ENCODE peak calls at places on chromosomes 13 and 19, in four cellular contexts. One of them, this sample, is unnamed.

GRCh38 chr19:40267601-40267997 is 17.5 kb downstream of the AKT2 start:
- DNase-seq in A549: no peak
- DNase-seq in IMR-90: no peak
- DNase-seq in K562: no peak
- DNase-seq in this sample: no peak

GRCh38 chr13:44234566-44234965 is 139.1 kb upstream of the SERP2 start:
- DNase-seq in A549: no peak
- DNase-seq in IMR-90: peak
- DNase-seq in K562: no peak
- DNase-seq in this sample: no peak

GRCh38 chr13:97710797-97711196 is 242.7 kb upstream of the IPO5 start:
- DNase-seq in A549: no peak
- DNase-seq in IMR-90: no peak
- DNase-seq in K562: no peak
- DNase-seq in this sample: no peak

GRCh38 chr19:58555920-58556632 is 1.2 kb upstream of the CHMP2A start:
- DNase-seq in A549: no peak
- DNase-seq in IMR-90: no peak
- DNase-seq in K562: no peak
- DNase-seq in this sample: no peak

GRCh38 chr19:55674459-55674840 is 576 bp upstream of the EPN1 start:
- DNase-seq in A549: no peak
- DNase-seq in IMR-90: no peak
- DNase-seq in K562: no peak
- DNase-seq in this sample: no peak

GRCh38 chr13:27663947-27664346 is 42.3 kb downstream of the POLR1D start:
- DNase-seq in A549: no peak
- DNase-seq in IMR-90: no peak
- DNase-seq in K562: no peak
- DNase-seq in this sample: no peak

GRCh38 chr19:18436651-18437478 is 1.1 kb downstream of the ISYNA1 start:
- DNase-seq in A549: peak
- DNase-seq in IMR-90: peak
- DNase-seq in K562: peak
- DNase-seq in this sample: peak

GRCh38 chr13:34412817-34413365 is 529.2 kb upstream of the NBEA start:
- DNase-seq in A549: no peak
- DNase-seq in IMR-90: no peak
- DNase-seq in K562: no peak
- DNase-seq in this sample: no peak

GRCh38 chr13:48976677-48977625 is 1.2 kb downstream of the FNDC3A start:
- DNase-seq in A549: no peak
- DNase-seq in IMR-90: no peak
- DNase-seq in K562: no peak
- DNase-seq in this sample: peak

GRCh38 chr19:45470147-45471081 is 2.6 kb downstream of the FOSB start:
- DNase-seq in A549: no peak
- DNase-seq in IMR-90: peak
- DNase-seq in K562: peak
- DNase-seq in this sample: no peak

GRCh38 chr19:43755256-43755801 is 567 bp upstream of the SMG9 start:
- DNase-seq in A549: peak
- DNase-seq in IMR-90: peak
- DNase-seq in K562: peak
- DNase-seq in this sample: no peak

GRCh38 chr19:48741222-48741999 is 1.0 kb upstream of the RASIP1 start:
- DNase-seq in A549: peak
- DNase-seq in IMR-90: no peak
- DNase-seq in K562: peak
- DNase-seq in this sample: no peak

GRCh38 chr19:47542030-47542475 is 27.2 kb upstream of the NAPA start:
- DNase-seq in A549: no peak
- DNase-seq in IMR-90: peak
- DNase-seq in K562: no peak
- DNase-seq in this sample: no peak

GRCh38 chr19:3687774-3688706 is 12.2 kb downstream of the PIP5K1C start:
- DNase-seq in A549: no peak
- DNase-seq in IMR-90: no peak
- DNase-seq in K562: no peak
- DNase-seq in this sample: peak

GRCh38 chr19:685457-685931 is 9.3 kb downstream of the FSTL3 start:
- DNase-seq in A549: no peak
- DNase-seq in IMR-90: no peak
- DNase-seq in K562: no peak
- DNase-seq in this sample: no peak

GRCh38 chr13:40275636-40276035 is 390.8 kb downstream of the FOXO1 start:
- DNase-seq in A549: no peak
- DNase-seq in IMR-90: no peak
- DNase-seq in K562: no peak
- DNase-seq in this sample: no peak

GRCh38 chr13:24267283-24267682 is 42.1 kb upstream of the C1QTNF9 start:
- DNase-seq in A549: no peak
- DNase-seq in IMR-90: no peak
- DNase-seq in K562: no peak
- DNase-seq in this sample: no peak

GRCh38 chr13:35700661-35701060 is 224.2 kb upstream of the MAB21L1 start:
- DNase-seq in A549: no peak
- DNase-seq in IMR-90: peak
- DNase-seq in K562: no peak
- DNase-seq in this sample: no peak

GRCh38 chr13:48161530-48162179 is 66.8 kb upstream of the MED4 start:
- DNase-seq in A549: no peak
- DNase-seq in IMR-90: no peak
- DNase-seq in K562: no peak
- DNase-seq in this sample: no peak

GRCh38 chr19:33401683-33402420 is 28.3 kb downstream of the CEBPG start:
- DNase-seq in A549: no peak
- DNase-seq in IMR-90: no peak
- DNase-seq in K562: no peak
- DNase-seq in this sample: no peak

GRCh38 chr19:14582894-14583340 is at the start of gene CLEC17A:
- DNase-seq in A549: no peak
- DNase-seq in IMR-90: no peak
- DNase-seq in K562: no peak
- DNase-seq in this sample: no peak

GRCh38 chr19:29539131-29539530 is 13.3 kb downstream of the VSTM2B start:
- DNase-seq in A549: no peak
- DNase-seq in IMR-90: no peak
- DNase-seq in K562: no peak
- DNase-seq in this sample: no peak

GRCh38 chr19:35459414-35460082 is 11.5 kb downstream of the FFAR2 start:
- DNase-seq in A549: no peak
- DNase-seq in IMR-90: no peak
- DNase-seq in K562: peak
- DNase-seq in this sample: peak

DNA sequence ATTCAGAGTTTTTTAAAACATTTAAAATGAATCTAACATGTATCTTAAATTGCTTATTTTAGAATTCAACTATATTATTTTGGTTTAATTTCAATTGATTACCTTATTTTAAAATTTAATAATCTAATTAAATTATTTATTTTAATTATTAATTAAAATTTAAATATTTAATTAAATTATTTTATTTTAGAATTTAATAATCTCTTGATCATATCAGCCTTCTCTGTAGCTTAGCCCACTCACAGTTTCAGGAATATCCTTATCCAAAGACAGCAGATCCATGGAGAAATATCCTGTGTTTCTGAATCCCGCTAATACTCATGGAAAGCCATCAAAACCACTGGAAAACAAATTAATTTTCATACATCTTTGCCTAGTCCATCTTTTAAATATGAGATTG is 1669.2 kb downstream of the PCDH9 start:
- DNase-seq in A549: no peak
- DNase-seq in IMR-90: no peak
- DNase-seq in K562: no peak
- DNase-seq in this sample: no peak
- TF ChIP-seq MAZ in A549: no peak
- TF ChIP-seq MAZ in IMR-90: no peak
- TF ChIP-seq MAZ in K562: no peak
- TF ChIP-seq MAZ in this sample: no peak

GRCh38 chr19:51084505-51084904 is 1.8 kb upstream of the KLK14 start:
- DNase-seq in A549: no peak
- DNase-seq in IMR-90: no peak
- DNase-seq in K562: no peak
- DNase-seq in this sample: no peak
- TF ChIP-seq MAZ in A549: no peak
- TF ChIP-seq MAZ in IMR-90: no peak
- TF ChIP-seq MAZ in K562: no peak
- TF ChIP-seq MAZ in this sample: no peak

GRCh38 chr13:60654405-60654804 is 257.4 kb downstream of the TDRD3 start:
- DNase-seq in A549: no peak
- DNase-seq in IMR-90: no peak
- DNase-seq in K562: no peak
- DNase-seq in this sample: peak
- TF ChIP-seq MAZ in A549: no peak
- TF ChIP-seq MAZ in IMR-90: no peak
- TF ChIP-seq MAZ in K562: no peak
- TF ChIP-seq MAZ in this sample: no peak

GRCh38 chr13:51557875-51558604 is 26.2 kb upstream of the WDFY2 start:
- DNase-seq in A549: no peak
- DNase-seq in IMR-90: peak
- DNase-seq in K562: no peak
- DNase-seq in this sample: no peak
- TF ChIP-seq MAZ in A549: no peak
- TF ChIP-seq MAZ in IMR-90: no peak
- TF ChIP-seq MAZ in K562: no peak
- TF ChIP-seq MAZ in this sample: no peak

GRCh38 chr19:37909661-37910199 is 2.7 kb downstream of the SIPA1L3 start:
- DNase-seq in A549: no peak
- DNase-seq in IMR-90: no peak
- DNase-seq in K562: no peak
- DNase-seq in this sample: no peak

GRCh38 chr19:37907735-37908066 is 693 bp downstream of the SIPA1L3 start:
- DNase-seq in A549: no peak
- DNase-seq in IMR-90: no peak
- DNase-seq in K562: peak
- DNase-seq in this sample: no peak

GRCh38 chr19:37903096-37903495 is 3.3 kb downstream of the WDR87 start:
- DNase-seq in A549: no peak
- DNase-seq in IMR-90: no peak
- DNase-seq in K562: no peak
- DNase-seq in this sample: no peak

GRCh38 chr19:37906868-37907734 is at the start of gene SIPA1L3:
- DNase-seq in A549: peak
- DNase-seq in IMR-90: peak
- DNase-seq in K562: peak
- DNase-seq in this sample: peak

GRCh38 chr19:37905936-37906867 is at the start of gene WDR87:
- DNase-seq in A549: peak
- DNase-seq in IMR-90: no peak
- DNase-seq in K562: peak
- DNase-seq in this sample: peak
- TF ChIP-seq MAZ in A549: no peak
- TF ChIP-seq MAZ in IMR-90: no peak
- TF ChIP-seq MAZ in K562: no peak
- TF ChIP-seq MAZ in this sample: no peak

This sample was measured in HepG2.